ENCODE peak calls at places on chromosomes 5 and 9, in seven cellular contexts. K is spleen, Z is breast epithelium, B is GM23338, Q is Panc1, D is upper lobe of left lung, A is SK-N-SH. S is an unnamed sample.

GRCh38 chr9:136625101-136626065 is 37.3 kb upstream of the EGFL7 start:
- DNase-seq in D (peak), K (peak), B (peak), Z (no peak), Q (no peak), A (peak), S (peak)

GRCh38 chr5:116361171-116361967 is 213.3 kb downstream of the SEMA6A start:
- DNase-seq in B (peak), D (peak), A (peak), K (peak), Q (no peak), Z (no peak), S (peak)

GRCh38 chr5:135071311-135071710 is 37.3 kb upstream of the PITX1 start:
- DNase-seq in Z (no peak), B (no peak), D (no peak), Q (no peak), K (peak), A (no peak), S (no peak)

GRCh38 chr9:38384990-38385848 is 7.3 kb upstream of the ALDH1B1 start:
- DNase-seq in B (peak), Q (no peak), A (no peak), D (no peak), Z (no peak), K (no peak), S (no peak)

GRCh38 chr5:91038180-91038808 is 344.8 kb downstream of the ARRDC3 start:
- DNase-seq in A (no peak), D (no peak), K (no peak), Q (no peak), B (peak), Z (no peak), S (no peak)

GRCh38 chr5:146753618-146754123 is 124.9 kb downstream of the PPP2R2B start:
- DNase-seq in Z (no peak), B (peak), K (no peak), A (no peak), Q (no peak), D (no peak), S (no peak)

GRCh38 chr9:116697341-116697740 is 10.2 kb downstream of the TRIM32 start:
- DNase-seq in A (no peak), B (no peak), Z (no peak), K (no peak), Q (no peak), D (no peak), S (no peak)

GRCh38 chr9:108444400-108445358 is 411.1 kb downstream of the ACTL7B start:
- DNase-seq in B (no peak), Q (no peak), K (no peak), D (no peak), Z (no peak), A (no peak), S (no peak)

GRCh38 chr9:24479266-24479665 is 66.4 kb downstream of the IZUMO3 start:
- DNase-seq in B (no peak), A (no peak), Z (no peak), Q (no peak), K (no peak), D (no peak), S (no peak)

GRCh38 chr5:150489358-150490295 is 18.3 kb upstream of the NDST1 start:
- DNase-seq in K (peak), Q (no peak), Z (no peak), A (no peak), B (peak), D (no peak), S (no peak)

GRCh38 chr5:65157906-65158603 is 323.7 kb downstream of the ADAMTS6 start:
- DNase-seq in D (no peak), Q (no peak), B (peak), K (no peak), Z (no peak), A (no peak), S (no peak)

GRCh38 chr5:11166906-11167305 is 405.9 kb upstream of the DAP start:
- DNase-seq in B (no peak), Q (no peak), D (no peak), Z (no peak), K (no peak), A (no peak), S (no peak)

GRCh38 chr5:116497648-116498047 is 77.0 kb downstream of the SEMA6A start:
- DNase-seq in D (no peak), Z (no peak), A (no peak), K (no peak), B (no peak), Q (no peak), S (no peak)

GRCh38 chr9:17137576-17137975 is 2.7 kb downstream of the CNTLN start:
- DNase-seq in D (no peak), A (no peak), Q (no peak), K (no peak), Z (no peak), B (no peak), S (no peak)

GRCh38 chr9:127972316-127972871 is 8.4 kb downstream of the EEIG1 start:
- DNase-seq in Z (no peak), K (no peak), B (no peak), A (peak), D (peak), Q (no peak), S (no peak)

GRCh38 chr5:14284366-14285148 is 141.4 kb downstream of the TRIO start:
- DNase-seq in Q (no peak), B (no peak), D (no peak), Z (no peak), K (no peak), A (no peak), S (no peak)

GRCh38 chr9:137461663-137462395 is 2.7 kb upstream of the NSMF start:
- DNase-seq in A (no peak), K (peak), Q (no peak), B (peak), Z (no peak), D (peak), S (peak)

GRCh38 chr9:110850401-110851135 is 182.0 kb downstream of the MUSK start:
- DNase-seq in A (no peak), B (no peak), D (no peak), K (no peak), Q (no peak), Z (no peak), S (no peak)

GRCh38 chr5:72392326-72392733 is 72.2 kb downstream of the PTCD2 start:
- DNase-seq in Q (no peak), D (no peak), K (no peak), Z (no peak), B (no peak), A (no peak), S (no peak)

GRCh38 chr9:22084336-22085035 is 75.4 kb upstream of the CDKN2B start:
- DNase-seq in B (no peak), A (no peak), Q (no peak), Z (no peak), K (no peak), D (no peak), S (no peak)

GRCh38 chr9:7387844-7388243 is 411.7 kb downstream of the DMAC1 start:
- DNase-seq in B (no peak), A (no peak), D (no peak), Z (no peak), K (no peak), Q (no peak), S (no peak)

GRCh38 chr5:34626036-34626435 is 30.1 kb upstream of the RAI14 start:
- DNase-seq in A (no peak), D (no peak), B (no peak), K (no peak), Z (no peak), Q (peak), S (no peak)

GRCh38 chr5:7478459-7478858 is 82.5 kb downstream of the ADCY2 start:
- DNase-seq in A (no peak), D (no peak), Q (no peak), Z (no peak), B (no peak), K (no peak), S (no peak)

GRCh38 chr5:35026280-35026840 is 21.4 kb downstream of the AGXT2 start:
- DNase-seq in K (no peak), Q (no peak), B (no peak), Z (no peak), D (no peak), A (no peak), S (no peak)

GRCh38 chr9:73451003-73451402 is 299.3 kb downstream of the ANXA1 start:
- DNase-seq in A (no peak), K (no peak), D (no peak), Z (no peak), B (no peak), Q (no peak), S (no peak)

GRCh38 chr9:95157491-95158151 is 159.9 kb downstream of the FANCC start:
- DNase-seq in Q (no peak), K (no peak), D (no peak), A (peak), Z (no peak), B (no peak), S (no peak)

GRCh38 chr5:129905467-129906176 is 1.4 kb downstream of the CHSY3 start:
- DNase-seq in K (no peak), A (no peak), Q (no peak), B (peak), Z (no peak), D (no peak), S (no peak)

GRCh38 chr9:107337676-107338590 is 54.9 kb downstream of the RAD23B start:
- DNase-seq in D (no peak), K (no peak), B (no peak), Q (no peak), A (no peak), Z (no peak), S (no peak)

GRCh38 chr5:135593141-135593540 is 14.3 kb upstream of the CXCL14 start:
- DNase-seq in Z (no peak), Q (no peak), A (no peak), K (no peak), D (no peak), B (no peak), S (no peak)

GRCh38 chr5:17004441-17005086 is 68.5 kb upstream of the MYO10 start:
- DNase-seq in D (no peak), A (no peak), Z (no peak), B (no peak), Q (no peak), K (no peak), S (no peak)

GRCh38 chr9:120571443-120572257 is 8.3 kb downstream of the CDK5RAP2 start:
- DNase-seq in D (peak), K (no peak), B (no peak), A (peak), Z (peak), Q (no peak), S (peak)

GRCh38 chr5:172618574-172619365 is 22.3 kb upstream of the NEURL1B start:
- DNase-seq in K (peak), Z (peak), D (no peak), Q (no peak), A (no peak), B (no peak), S (no peak)

GRCh38 chr9:132295181-132295580 is 59.6 kb downstream of the SETX start:
- DNase-seq in Z (no peak), A (no peak), K (no peak), Q (no peak), D (no peak), B (no peak), S (no peak)

DNA sequence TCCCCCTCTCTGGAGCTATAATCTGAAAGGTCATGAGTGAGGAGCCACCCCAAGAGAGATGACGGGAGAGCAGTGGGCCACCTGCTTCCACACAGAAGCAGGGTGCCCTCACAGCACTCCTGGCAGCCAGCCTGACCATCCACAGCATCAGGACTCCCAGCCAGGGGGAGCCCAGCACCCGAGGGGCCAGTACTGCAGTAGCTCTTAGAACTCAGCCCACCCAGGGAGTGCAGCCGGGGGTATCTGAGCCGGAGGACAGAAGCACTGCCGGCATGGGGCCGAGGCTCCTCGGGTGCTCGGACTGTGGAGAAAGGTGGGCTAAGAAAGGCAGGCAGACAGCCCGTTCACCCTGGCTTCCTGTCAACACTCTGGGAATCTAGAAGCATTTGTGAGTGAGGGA is 25.7 kb upstream of the ASPN start:
- DNase-seq in B (no peak), Z (no peak), D (peak), K (no peak), Q (no peak), A (peak), S (no peak)
- TF ChIP-seq CTCF in B (peak), Z (no peak), D (no peak), K (no peak), Q (no peak), A (no peak), S (no peak)

DNA sequence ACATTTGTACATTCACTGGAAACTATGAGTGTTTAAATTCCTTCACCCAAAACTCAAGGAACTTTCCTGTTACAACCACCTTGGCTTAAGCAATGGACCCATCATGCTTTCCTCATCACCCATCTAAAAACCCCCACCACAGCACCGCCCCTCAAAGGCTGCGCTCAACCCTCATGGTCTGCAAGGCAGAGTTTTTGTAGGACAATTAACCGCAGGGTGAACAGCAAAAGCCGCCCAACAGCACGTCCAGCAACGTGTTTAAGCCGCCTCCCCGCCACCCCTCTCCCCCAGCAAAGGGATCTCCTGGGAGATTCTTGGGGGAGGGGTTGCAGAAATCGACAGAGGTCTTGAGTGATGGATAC is 2.0 kb downstream of the ROR2 start:
- DNase-seq in D (no peak), Z (no peak), B (peak), Q (no peak), K (no peak), A (peak), S (no peak)
- TF ChIP-seq POLR2AphosphoS5 in D (no peak), Z (no peak), B (no peak), Q (no peak), K (no peak), A (no peak), S (no peak)

GRCh38 chr9:92295240-92295790 is 1.8 kb upstream of the IARS1 start:
- DNase-seq in Q (no peak), B (no peak), Z (no peak), K (no peak), D (no peak), A (no peak), S (peak)

GRCh38 chr9:92293452-92294296 is at the start of gene IARS1:
- DNase-seq in D (peak), A (peak), B (peak), Z (peak), Q (peak), K (peak), S (peak)

GRCh38 chr9:92294297-92294676 is 790 bp upstream of the IARS1 start:
- DNase-seq in Z (no peak), K (peak), D (no peak), A (peak), B (peak), Q (no peak), S (no peak)

GRCh38 chr9:92298036-92298435 is 4.5 kb upstream of the IARS1 start:
- DNase-seq in Q (no peak), B (no peak), Z (no peak), A (no peak), K (no peak), D (no peak), S (no peak)

GRCh38 chr9:92295827-92296258 is 2.3 kb upstream of the IARS1 start:
- DNase-seq in Q (no peak), K (no peak), A (no peak), B (peak), D (no peak), Z (no peak), S (no peak)
- H3K27ac ChIP-seq in Q (no peak), K (no peak), A (no peak), B (peak), D (no peak), Z (no peak), S (peak)

DNA sequence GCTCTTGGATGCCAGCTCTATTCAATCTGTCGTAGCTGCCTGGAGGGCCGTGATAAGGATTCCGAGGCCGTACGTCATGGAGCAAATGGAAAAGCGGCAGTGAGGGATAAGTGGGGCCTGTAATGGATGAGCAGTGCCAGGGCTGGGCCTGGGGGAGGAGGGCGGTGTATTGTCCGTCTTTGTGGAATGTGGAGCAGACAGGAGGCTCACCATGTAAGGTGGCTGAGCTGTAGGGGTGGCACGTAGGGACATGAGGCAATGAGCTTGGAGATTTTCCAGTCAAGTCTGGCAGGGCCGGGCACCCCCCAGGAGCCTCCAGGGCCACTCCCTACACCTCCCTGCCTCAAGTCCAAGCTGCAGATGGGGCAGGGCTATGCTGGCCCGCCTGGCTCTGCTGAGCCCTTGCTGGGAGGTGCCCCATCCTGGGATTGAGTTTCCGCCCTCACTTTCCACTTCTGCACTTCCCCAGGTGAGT is 29.2 kb downstream of the NCS1 start:
- DNase-seq in D (no peak), K (no peak), A (peak), Q (no peak), Z (no peak), B (no peak), S (no peak)
- TF ChIP-seq CTCF in D (no peak), K (no peak), A (no peak), Q (no peak), Z (no peak), B (no peak), S (no peak)

DNA sequence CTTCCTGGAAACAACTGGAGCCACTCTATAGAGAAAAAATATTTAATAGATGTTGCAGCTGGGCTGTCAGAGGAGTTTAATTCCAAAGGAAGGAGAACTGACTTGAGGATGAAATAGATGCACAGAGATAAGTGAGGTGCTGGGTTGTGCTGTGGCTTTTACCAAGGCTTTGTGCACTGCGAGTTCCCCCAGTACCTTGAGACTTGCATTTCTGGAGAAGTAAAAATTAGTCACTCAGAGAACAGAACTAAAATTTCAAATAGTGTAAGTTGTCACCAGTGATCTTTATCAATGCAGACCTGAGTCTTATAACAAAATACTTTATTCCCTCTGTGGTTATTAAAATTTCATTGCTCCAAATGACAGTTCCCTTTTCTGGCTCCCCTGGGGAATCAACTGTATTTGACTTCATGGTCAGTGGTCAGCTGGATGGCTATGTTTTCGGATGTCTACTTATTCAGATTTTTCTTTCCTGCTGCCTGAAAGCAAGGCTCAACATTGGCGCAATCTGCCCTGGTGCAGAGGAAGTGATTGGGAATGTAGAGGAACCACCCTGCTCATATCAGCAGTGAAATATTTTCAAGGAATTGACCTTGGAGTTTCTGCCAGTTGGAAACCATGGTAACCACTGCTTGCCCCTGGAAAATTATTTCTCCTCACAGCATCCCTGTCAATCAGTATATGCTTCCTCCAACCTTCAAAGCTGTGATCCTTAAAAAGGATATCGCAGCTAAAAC is 238.8 kb downstream of the SMARCA2 start:
- DNase-seq in K (no peak), D (no peak), A (no peak), Z (no peak), Q (no peak), B (no peak), S (no peak)
- TF ChIP-seq POLR2AphosphoS5 in K (no peak), D (no peak), A (no peak), Z (no peak), Q (no peak), B (no peak), S (no peak)